ENCODE peak calls at places on chromosomes 3 and 15, in six cellular contexts. One of them, this sample, is unnamed.

GRCh38 chr3:16319723-16320122 is 54.7 kb downstream of the OXNAD1 start:
- DNase-seq in OCI-LY7: no peak
- DNase-seq in BE2C: no peak
- DNase-seq in cardiac fibroblast: no peak
- DNase-seq in body of pancreas: no peak
- DNase-seq in fibroblast of lung: no peak
- DNase-seq in this sample: no peak

GRCh38 chr15:69082041-69082502 is 67.6 kb downstream of the NOX5 start:
- DNase-seq in OCI-LY7: no peak
- DNase-seq in BE2C: no peak
- DNase-seq in cardiac fibroblast: peak
- DNase-seq in body of pancreas: peak
- DNase-seq in fibroblast of lung: peak
- DNase-seq in this sample: no peak

GRCh38 chr15:83446904-83447708 is at the start of gene SH3GL3:
- DNase-seq in OCI-LY7: no peak
- DNase-seq in BE2C: peak
- DNase-seq in cardiac fibroblast: peak
- DNase-seq in body of pancreas: peak
- DNase-seq in fibroblast of lung: peak
- DNase-seq in this sample: peak

GRCh38 chr3:69439683-69440270 is 53.9 kb upstream of the FRMD4B start:
- DNase-seq in OCI-LY7: peak
- DNase-seq in BE2C: no peak
- DNase-seq in cardiac fibroblast: peak
- DNase-seq in body of pancreas: no peak
- DNase-seq in fibroblast of lung: peak
- DNase-seq in this sample: no peak

GRCh38 chr3:48034000-48034516 is 17.8 kb upstream of the MAP4 start:
- DNase-seq in OCI-LY7: no peak
- DNase-seq in BE2C: no peak
- DNase-seq in cardiac fibroblast: peak
- DNase-seq in body of pancreas: no peak
- DNase-seq in fibroblast of lung: peak
- DNase-seq in this sample: no peak

GRCh38 chr15:69160976-69161877 is 792 bp downstream of the GLCE start:
- DNase-seq in OCI-LY7: peak
- DNase-seq in BE2C: peak
- DNase-seq in cardiac fibroblast: peak
- DNase-seq in body of pancreas: peak
- DNase-seq in fibroblast of lung: peak
- DNase-seq in this sample: peak

GRCh38 chr3:45693941-45694521 is 4.8 kb downstream of the SACM1L start:
- DNase-seq in OCI-LY7: peak
- DNase-seq in BE2C: no peak
- DNase-seq in cardiac fibroblast: no peak
- DNase-seq in body of pancreas: no peak
- DNase-seq in fibroblast of lung: no peak
- DNase-seq in this sample: peak

GRCh38 chr15:91941871-91942270 is 88.4 kb downstream of the SLCO3A1 start:
- DNase-seq in OCI-LY7: no peak
- DNase-seq in BE2C: no peak
- DNase-seq in cardiac fibroblast: peak
- DNase-seq in body of pancreas: no peak
- DNase-seq in fibroblast of lung: peak
- DNase-seq in this sample: no peak

GRCh38 chr3:72976182-72976825 is 20.3 kb upstream of the PPP4R2 start:
- DNase-seq in OCI-LY7: no peak
- DNase-seq in BE2C: no peak
- DNase-seq in cardiac fibroblast: peak
- DNase-seq in body of pancreas: no peak
- DNase-seq in fibroblast of lung: peak
- DNase-seq in this sample: no peak

GRCh38 chr15:95601525-95601924 is 729.0 kb upstream of the NR2F2 start:
- DNase-seq in OCI-LY7: no peak
- DNase-seq in BE2C: no peak
- DNase-seq in cardiac fibroblast: no peak
- DNase-seq in body of pancreas: no peak
- DNase-seq in fibroblast of lung: no peak
- DNase-seq in this sample: no peak

GRCh38 chr3:126418256-126418530 is 23.5 kb downstream of the CFAP100 start:
- DNase-seq in OCI-LY7: no peak
- DNase-seq in BE2C: no peak
- DNase-seq in cardiac fibroblast: no peak
- DNase-seq in body of pancreas: no peak
- DNase-seq in fibroblast of lung: no peak
- DNase-seq in this sample: no peak

GRCh38 chr15:53202876-53203275 is 412.7 kb upstream of the ONECUT1 start:
- DNase-seq in OCI-LY7: no peak
- DNase-seq in BE2C: no peak
- DNase-seq in cardiac fibroblast: no peak
- DNase-seq in body of pancreas: no peak
- DNase-seq in fibroblast of lung: no peak
- DNase-seq in this sample: no peak

GRCh38 chr3:120448707-120449650 is 1.8 kb downstream of the FSTL1 start:
- DNase-seq in OCI-LY7: no peak
- DNase-seq in BE2C: no peak
- DNase-seq in cardiac fibroblast: peak
- DNase-seq in body of pancreas: no peak
- DNase-seq in fibroblast of lung: peak
- DNase-seq in this sample: no peak

GRCh38 chr3:126355777-126356372 is 1.3 kb downstream of the KLF15 start:
- DNase-seq in OCI-LY7: peak
- DNase-seq in BE2C: peak
- DNase-seq in cardiac fibroblast: peak
- DNase-seq in body of pancreas: peak
- DNase-seq in fibroblast of lung: peak
- DNase-seq in this sample: peak

GRCh38 chr3:13869944-13870343 is 9.9 kb downstream of the WNT7A start:
- DNase-seq in OCI-LY7: no peak
- DNase-seq in BE2C: no peak
- DNase-seq in cardiac fibroblast: no peak
- DNase-seq in body of pancreas: no peak
- DNase-seq in fibroblast of lung: no peak
- DNase-seq in this sample: no peak

GRCh38 chr15:65767264-65767595 is 24.9 kb downstream of the DENND4A start:
- DNase-seq in OCI-LY7: no peak
- DNase-seq in BE2C: no peak
- DNase-seq in cardiac fibroblast: no peak
- DNase-seq in body of pancreas: no peak
- DNase-seq in fibroblast of lung: no peak
- DNase-seq in this sample: no peak

GRCh38 chr15:89496155-89497098 is at the start of gene RHCG:
- DNase-seq in OCI-LY7: no peak
- DNase-seq in BE2C: peak
- DNase-seq in cardiac fibroblast: peak
- DNase-seq in body of pancreas: peak
- DNase-seq in fibroblast of lung: peak
- DNase-seq in this sample: peak

GRCh38 chr15:78536134-78536533 is 4.1 kb upstream of the PSMA4 start:
- DNase-seq in OCI-LY7: no peak
- DNase-seq in BE2C: no peak
- DNase-seq in cardiac fibroblast: peak
- DNase-seq in body of pancreas: no peak
- DNase-seq in fibroblast of lung: peak
- DNase-seq in this sample: no peak

GRCh38 chr3:59422312-59422711 is 372.5 kb upstream of the CFAP20DC start:
- DNase-seq in OCI-LY7: no peak
- DNase-seq in BE2C: no peak
- DNase-seq in cardiac fibroblast: peak
- DNase-seq in body of pancreas: no peak
- DNase-seq in fibroblast of lung: peak
- DNase-seq in this sample: no peak

GRCh38 chr3:184239710-184240109 is 9.1 kb downstream of the ALG3 start:
- DNase-seq in OCI-LY7: no peak
- DNase-seq in BE2C: no peak
- DNase-seq in cardiac fibroblast: no peak
- DNase-seq in body of pancreas: no peak
- DNase-seq in fibroblast of lung: no peak
- DNase-seq in this sample: no peak

GRCh38 chr3:99332726-99333125 is 305.7 kb upstream of the COL8A1 start:
- DNase-seq in OCI-LY7: no peak
- DNase-seq in BE2C: no peak
- DNase-seq in cardiac fibroblast: no peak
- DNase-seq in body of pancreas: no peak
- DNase-seq in fibroblast of lung: no peak
- DNase-seq in this sample: no peak

GRCh38 chr15:90033448-90033847 is 32.3 kb downstream of the ZNF710 start:
- DNase-seq in OCI-LY7: no peak
- DNase-seq in BE2C: no peak
- DNase-seq in cardiac fibroblast: no peak
- DNase-seq in body of pancreas: no peak
- DNase-seq in fibroblast of lung: no peak
- DNase-seq in this sample: no peak

DNA sequence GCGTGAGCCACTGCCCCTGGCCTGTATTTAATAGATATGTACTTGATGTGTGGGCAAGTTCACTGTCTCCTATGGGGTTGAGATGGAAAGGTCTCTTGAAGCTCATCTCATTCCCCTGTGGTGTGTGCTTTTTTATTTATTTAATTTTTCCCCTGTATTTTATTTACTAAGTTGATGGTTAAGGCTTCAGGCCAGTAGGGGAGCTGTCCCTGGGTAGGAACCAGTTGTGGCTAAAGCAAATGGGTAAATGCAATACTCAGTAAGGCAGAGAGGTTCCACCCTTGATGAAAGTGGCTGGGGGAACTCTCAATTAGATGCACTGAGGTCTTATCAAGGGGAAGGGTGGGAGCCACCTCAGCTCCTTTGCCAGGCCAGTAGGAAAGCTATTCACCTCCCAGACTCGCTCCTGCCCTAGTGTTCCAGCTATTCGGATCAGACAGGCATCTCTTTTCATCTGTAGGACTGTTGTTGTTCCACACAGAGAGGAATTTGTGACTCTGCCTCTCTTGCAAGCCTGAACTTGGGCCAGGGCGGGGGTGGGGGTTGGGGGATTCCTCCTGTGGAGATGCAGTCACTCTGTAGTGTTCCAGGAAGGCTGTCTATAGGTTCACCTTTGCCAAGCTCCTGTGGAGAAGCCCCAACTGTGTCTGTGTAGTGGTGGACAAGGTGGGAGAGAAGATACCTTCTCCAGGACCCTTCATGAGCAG is 26.1 kb downstream of the PCCB start:
- DNase-seq in OCI-LY7: no peak
- DNase-seq in BE2C: no peak
- DNase-seq in cardiac fibroblast: no peak
- DNase-seq in body of pancreas: no peak
- DNase-seq in fibroblast of lung: no peak
- DNase-seq in this sample: no peak
- TF ChIP-seq CTCF in OCI-LY7: no peak
- TF ChIP-seq CTCF in BE2C: peak
- TF ChIP-seq CTCF in cardiac fibroblast: peak
- TF ChIP-seq CTCF in body of pancreas: no peak
- TF ChIP-seq CTCF in fibroblast of lung: no peak
- TF ChIP-seq CTCF in this sample: no peak

GRCh38 chr15:40828447-40829036 is at the start of gene PPP1R14D:
- DNase-seq in OCI-LY7: no peak
- DNase-seq in BE2C: no peak
- DNase-seq in cardiac fibroblast: no peak
- DNase-seq in body of pancreas: no peak
- DNase-seq in fibroblast of lung: no peak
- DNase-seq in this sample: no peak

GRCh38 chr15:40830884-40831283 is 2.4 kb upstream of the PPP1R14D start:
- DNase-seq in OCI-LY7: no peak
- DNase-seq in BE2C: no peak
- DNase-seq in cardiac fibroblast: no peak
- DNase-seq in body of pancreas: no peak
- DNase-seq in fibroblast of lung: no peak
- DNase-seq in this sample: no peak

GRCh38 chr15:40826123-40827075 is 2.1 kb downstream of the PPP1R14D start:
- DNase-seq in OCI-LY7: no peak
- DNase-seq in BE2C: no peak
- DNase-seq in cardiac fibroblast: no peak
- DNase-seq in body of pancreas: peak
- DNase-seq in fibroblast of lung: no peak
- DNase-seq in this sample: no peak

GRCh38 chr15:40831861-40832260 is 3.4 kb upstream of the PPP1R14D start:
- DNase-seq in OCI-LY7: no peak
- DNase-seq in BE2C: no peak
- DNase-seq in cardiac fibroblast: no peak
- DNase-seq in body of pancreas: no peak
- DNase-seq in fibroblast of lung: no peak
- DNase-seq in this sample: no peak

DNA sequence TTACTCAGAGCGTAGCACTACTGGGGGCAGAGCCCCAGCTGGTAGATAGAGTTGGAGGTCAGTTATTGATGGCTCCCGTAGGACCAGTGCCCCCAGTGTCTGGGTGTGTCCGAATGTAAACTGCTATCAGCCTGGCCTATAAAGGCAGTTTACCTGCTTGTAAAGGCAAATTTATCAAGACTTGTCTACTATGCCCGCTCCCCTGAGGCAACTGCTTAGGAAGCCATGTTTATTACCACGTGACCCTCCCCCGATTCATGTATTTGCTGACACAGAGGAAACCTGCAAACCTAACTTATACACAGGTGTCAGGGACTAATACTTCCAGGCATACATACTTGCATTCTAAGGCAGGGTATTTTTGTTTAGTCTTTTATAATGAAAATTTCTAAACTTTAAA is 647 bp upstream of the PPP1R14D start:
- DNase-seq in OCI-LY7: no peak
- DNase-seq in BE2C: no peak
- DNase-seq in cardiac fibroblast: no peak
- DNase-seq in body of pancreas: no peak
- DNase-seq in fibroblast of lung: no peak
- DNase-seq in this sample: no peak
- TF ChIP-seq CTCF in OCI-LY7: no peak
- TF ChIP-seq CTCF in BE2C: no peak
- TF ChIP-seq CTCF in cardiac fibroblast: no peak
- TF ChIP-seq CTCF in body of pancreas: no peak
- TF ChIP-seq CTCF in fibroblast of lung: no peak
- TF ChIP-seq CTCF in this sample: no peak

GRCh38 chr3:25306066-25306465 is 122.0 kb upstream of the RARB start:
- DNase-seq in OCI-LY7: no peak
- DNase-seq in BE2C: no peak
- DNase-seq in cardiac fibroblast: no peak
- DNase-seq in body of pancreas: no peak
- DNase-seq in fibroblast of lung: no peak
- DNase-seq in this sample: no peak

GRCh38 chr3:25300141-25300540 is 127.9 kb upstream of the RARB start:
- DNase-seq in OCI-LY7: no peak
- DNase-seq in BE2C: no peak
- DNase-seq in cardiac fibroblast: no peak
- DNase-seq in body of pancreas: no peak
- DNase-seq in fibroblast of lung: no peak
- DNase-seq in this sample: no peak

GRCh38 chr3:25306741-25307140 is 121.3 kb upstream of the RARB start:
- DNase-seq in OCI-LY7: no peak
- DNase-seq in BE2C: no peak
- DNase-seq in cardiac fibroblast: no peak
- DNase-seq in body of pancreas: no peak
- DNase-seq in fibroblast of lung: no peak
- DNase-seq in this sample: no peak

GRCh38 chr3:25304916-25305315 is 123.1 kb upstream of the RARB start:
- DNase-seq in OCI-LY7: no peak
- DNase-seq in BE2C: no peak
- DNase-seq in cardiac fibroblast: no peak
- DNase-seq in body of pancreas: no peak
- DNase-seq in fibroblast of lung: no peak
- DNase-seq in this sample: no peak
- TF ChIP-seq CTCF in OCI-LY7: no peak
- TF ChIP-seq CTCF in BE2C: no peak
- TF ChIP-seq CTCF in cardiac fibroblast: no peak
- TF ChIP-seq CTCF in body of pancreas: no peak
- TF ChIP-seq CTCF in fibroblast of lung: no peak
- TF ChIP-seq CTCF in this sample: no peak

GRCh38 chr3:44050867-44051266 is 190.8 kb upstream of the TOPAZ1 start:
- DNase-seq in OCI-LY7: no peak
- DNase-seq in BE2C: no peak
- DNase-seq in cardiac fibroblast: no peak
- DNase-seq in body of pancreas: no peak
- DNase-seq in fibroblast of lung: no peak
- DNase-seq in this sample: no peak
- TF ChIP-seq CTCF in OCI-LY7: no peak
- TF ChIP-seq CTCF in BE2C: no peak
- TF ChIP-seq CTCF in cardiac fibroblast: no peak
- TF ChIP-seq CTCF in body of pancreas: no peak
- TF ChIP-seq CTCF in fibroblast of lung: no peak
- TF ChIP-seq CTCF in this sample: no peak